ENCODE peak calls at places on chromosomes 3 and 15, in six cellular contexts. One of them, this sample, is unnamed. For H3K4me1, the result is how much of the 10 kb centered on the place peaks cover.

GRCh38 chr3:172716476-172716875 is 5.6 kb upstream of the NCEH1 start:
- DNase-seq in H1: no peak
- DNase-seq in OCI-LY7: no peak
- DNase-seq in upper lobe of right lung: peak
- DNase-seq in pancreas: no peak
- DNase-seq in psoas muscle: no peak
- DNase-seq in this sample: peak

GRCh38 chr3:70090322-70090913 is 90.9 kb downstream of the SAMMSON start:
- DNase-seq in OCI-LY7: peak
- DNase-seq in upper lobe of right lung: no peak
- DNase-seq in H1: no peak
- DNase-seq in psoas muscle: no peak
- DNase-seq in pancreas: no peak
- DNase-seq in this sample: no peak

GRCh38 chr3:124063168-124063909 is 71.4 kb upstream of the ROPN1 start:
- DNase-seq in pancreas: no peak
- DNase-seq in upper lobe of right lung: no peak
- DNase-seq in H1: no peak
- DNase-seq in psoas muscle: no peak
- DNase-seq in OCI-LY7: no peak
- DNase-seq in this sample: no peak

GRCh38 chr3:159667261-159667660 is 321.4 kb upstream of the IL12A start:
- DNase-seq in psoas muscle: no peak
- DNase-seq in pancreas: no peak
- DNase-seq in H1: no peak
- DNase-seq in upper lobe of right lung: no peak
- DNase-seq in OCI-LY7: no peak
- DNase-seq in this sample: no peak

GRCh38 chr15:84981711-84982300 is at the start of gene PDE8A:
- DNase-seq in H1: no peak
- DNase-seq in upper lobe of right lung: no peak
- DNase-seq in psoas muscle: peak
- DNase-seq in pancreas: peak
- DNase-seq in OCI-LY7: peak
- DNase-seq in this sample: peak

GRCh38 chr3:127349501-127350171 is 61.8 kb upstream of the PRR20G start:
- DNase-seq in H1: no peak
- DNase-seq in OCI-LY7: no peak
- DNase-seq in upper lobe of right lung: no peak
- DNase-seq in psoas muscle: no peak
- DNase-seq in pancreas: no peak
- DNase-seq in this sample: no peak

GRCh38 chr15:58469432-58470353 is 37.9 kb downstream of the LIPC start:
- DNase-seq in OCI-LY7: no peak
- DNase-seq in H1: no peak
- DNase-seq in upper lobe of right lung: no peak
- DNase-seq in psoas muscle: no peak
- DNase-seq in pancreas: no peak
- DNase-seq in this sample: peak

GRCh38 chr3:67083277-67083676 is 85.2 kb downstream of the KBTBD8 start:
- DNase-seq in psoas muscle: no peak
- DNase-seq in OCI-LY7: peak
- DNase-seq in pancreas: no peak
- DNase-seq in H1: no peak
- DNase-seq in upper lobe of right lung: no peak
- DNase-seq in this sample: no peak

GRCh38 chr15:80174017-80174746 is 21.4 kb downstream of the FAH start:
- DNase-seq in upper lobe of right lung: no peak
- DNase-seq in H1: no peak
- DNase-seq in OCI-LY7: no peak
- DNase-seq in psoas muscle: peak
- DNase-seq in pancreas: no peak
- DNase-seq in this sample: no peak

GRCh38 chr3:52122491-52122890 is 31.7 kb downstream of the POC1A start:
- DNase-seq in psoas muscle: peak
- DNase-seq in H1: no peak
- DNase-seq in upper lobe of right lung: no peak
- DNase-seq in pancreas: no peak
- DNase-seq in OCI-LY7: no peak
- DNase-seq in this sample: no peak

GRCh38 chr3:13197281-13197680 is 124.1 kb upstream of the IQSEC1 start:
- DNase-seq in H1: no peak
- DNase-seq in psoas muscle: no peak
- DNase-seq in pancreas: no peak
- DNase-seq in upper lobe of right lung: peak
- DNase-seq in OCI-LY7: no peak
- DNase-seq in this sample: no peak

GRCh38 chr15:47374222-47374621 is 343.1 kb upstream of the SEMA6D start:
- DNase-seq in H1: peak
- DNase-seq in pancreas: no peak
- DNase-seq in psoas muscle: no peak
- DNase-seq in OCI-LY7: no peak
- DNase-seq in upper lobe of right lung: no peak
- DNase-seq in this sample: no peak

GRCh38 chr3:22040150-22040549 is 289.1 kb upstream of the ZNF385D start:
- DNase-seq in psoas muscle: no peak
- DNase-seq in upper lobe of right lung: no peak
- DNase-seq in H1: no peak
- DNase-seq in pancreas: no peak
- DNase-seq in OCI-LY7: no peak
- DNase-seq in this sample: no peak

GRCh38 chr15:31248951-31249350 is 77.7 kb upstream of the KLF13 start:
- DNase-seq in pancreas: no peak
- DNase-seq in OCI-LY7: no peak
- DNase-seq in H1: no peak
- DNase-seq in upper lobe of right lung: peak
- DNase-seq in psoas muscle: no peak
- DNase-seq in this sample: peak

GRCh38 chr15:84840741-84841429 is 23.7 kb downstream of the ALPK3 start:
- DNase-seq in upper lobe of right lung: peak
- DNase-seq in OCI-LY7: no peak
- DNase-seq in psoas muscle: peak
- DNase-seq in pancreas: peak
- DNase-seq in H1: no peak
- DNase-seq in this sample: peak

GRCh38 chr15:56811586-56811985 is 78.3 kb upstream of the ZNF280D start:
- DNase-seq in psoas muscle: no peak
- DNase-seq in upper lobe of right lung: no peak
- DNase-seq in OCI-LY7: no peak
- DNase-seq in pancreas: no peak
- DNase-seq in H1: no peak
- DNase-seq in this sample: no peak

GRCh38 chr3:45261333-45262110 is 35.4 kb upstream of the TMEM158 start:
- DNase-seq in pancreas: no peak
- DNase-seq in OCI-LY7: no peak
- DNase-seq in H1: no peak
- DNase-seq in upper lobe of right lung: no peak
- DNase-seq in psoas muscle: no peak
- DNase-seq in this sample: no peak

GRCh38 chr3:105746226-105746996 is 122.4 kb downstream of the CBLB start:
- DNase-seq in upper lobe of right lung: no peak
- DNase-seq in pancreas: no peak
- DNase-seq in OCI-LY7: no peak
- DNase-seq in H1: no peak
- DNase-seq in psoas muscle: no peak
- DNase-seq in this sample: no peak

GRCh38 chr15:88450125-88450798 is 16.9 kb downstream of the MRPL46 start:
- DNase-seq in pancreas: no peak
- DNase-seq in H1: peak
- DNase-seq in OCI-LY7: peak
- DNase-seq in upper lobe of right lung: no peak
- DNase-seq in psoas muscle: peak
- DNase-seq in this sample: no peak

GRCh38 chr15:59315914-59316428 is 56.7 kb downstream of the MYO1E start:
- DNase-seq in psoas muscle: no peak
- DNase-seq in pancreas: peak
- DNase-seq in upper lobe of right lung: no peak
- DNase-seq in H1: no peak
- DNase-seq in OCI-LY7: no peak
- DNase-seq in this sample: no peak

GRCh38 chr15:78241017-78241416 is 6.7 kb upstream of the ACSBG1 start:
- DNase-seq in OCI-LY7: peak
- DNase-seq in H1: peak
- DNase-seq in psoas muscle: peak
- DNase-seq in pancreas: peak
- DNase-seq in upper lobe of right lung: peak
- DNase-seq in this sample: peak

GRCh38 chr3:109155828-109156227 is 19.3 kb downstream of the C3orf85 start:
- DNase-seq in pancreas: no peak
- DNase-seq in psoas muscle: no peak
- DNase-seq in upper lobe of right lung: no peak
- DNase-seq in H1: no peak
- DNase-seq in OCI-LY7: no peak
- DNase-seq in this sample: no peak

GRCh38 chr3:9422712-9423424 is 25.5 kb downstream of the SETD5 start:
- DNase-seq in H1: no peak
- DNase-seq in upper lobe of right lung: no peak
- DNase-seq in psoas muscle: peak
- DNase-seq in pancreas: peak
- DNase-seq in OCI-LY7: no peak
- DNase-seq in this sample: no peak
- H3K4me1 ChIP-seq in H1: under half
- H3K4me1 ChIP-seq in upper lobe of right lung: under half
- H3K4me1 ChIP-seq in psoas muscle: half or more
- H3K4me1 ChIP-seq in pancreas: under half
- H3K4me1 ChIP-seq in OCI-LY7: under half
- H3K4me1 ChIP-seq in this sample: half or more

GRCh38 chr15:41013698-41014414 is 60.6 kb downstream of the CHAC1 start:
- DNase-seq in upper lobe of right lung: no peak
- DNase-seq in pancreas: no peak
- DNase-seq in H1: no peak
- DNase-seq in psoas muscle: no peak
- DNase-seq in OCI-LY7: no peak
- DNase-seq in this sample: no peak
- H3K4me1 ChIP-seq in upper lobe of right lung: half or more
- H3K4me1 ChIP-seq in pancreas: under half
- H3K4me1 ChIP-seq in H1: under half
- H3K4me1 ChIP-seq in psoas muscle: under half
- H3K4me1 ChIP-seq in OCI-LY7: under half
- H3K4me1 ChIP-seq in this sample: under half

GRCh38 chr15:70698991-70699390 is 64.4 kb downstream of the UACA start:
- DNase-seq in psoas muscle: no peak
- DNase-seq in OCI-LY7: no peak
- DNase-seq in pancreas: no peak
- DNase-seq in upper lobe of right lung: no peak
- DNase-seq in H1: no peak
- DNase-seq in this sample: no peak
- H3K4me1 ChIP-seq in psoas muscle: half or more
- H3K4me1 ChIP-seq in OCI-LY7: under half
- H3K4me1 ChIP-seq in pancreas: under half
- H3K4me1 ChIP-seq in upper lobe of right lung: under half
- H3K4me1 ChIP-seq in H1: under half
- H3K4me1 ChIP-seq in this sample: under half

GRCh38 chr3:50213383-50213782 is 8.3 kb downstream of the SLC38A3 start:
- DNase-seq in pancreas: peak
- DNase-seq in H1: no peak
- DNase-seq in psoas muscle: no peak
- DNase-seq in upper lobe of right lung: no peak
- DNase-seq in OCI-LY7: no peak
- DNase-seq in this sample: no peak

GRCh38 chr3:50212502-50212901 is 7.4 kb downstream of the SLC38A3 start:
- DNase-seq in H1: no peak
- DNase-seq in pancreas: no peak
- DNase-seq in upper lobe of right lung: no peak
- DNase-seq in psoas muscle: no peak
- DNase-seq in OCI-LY7: no peak
- DNase-seq in this sample: no peak

GRCh38 chr3:50214824-50215223 is 9.8 kb downstream of the SLC38A3 start:
- DNase-seq in pancreas: no peak
- DNase-seq in upper lobe of right lung: no peak
- DNase-seq in psoas muscle: no peak
- DNase-seq in H1: no peak
- DNase-seq in OCI-LY7: no peak
- DNase-seq in this sample: no peak

GRCh38 chr3:50211930-50212329 is 6.9 kb downstream of the SLC38A3 start:
- DNase-seq in H1: no peak
- DNase-seq in psoas muscle: no peak
- DNase-seq in pancreas: no peak
- DNase-seq in OCI-LY7: no peak
- DNase-seq in upper lobe of right lung: no peak
- DNase-seq in this sample: no peak

GRCh38 chr3:50212971-50213370 is 7.9 kb downstream of the SLC38A3 start:
- DNase-seq in pancreas: no peak
- DNase-seq in H1: no peak
- DNase-seq in upper lobe of right lung: no peak
- DNase-seq in OCI-LY7: no peak
- DNase-seq in psoas muscle: no peak
- DNase-seq in this sample: no peak
- H3K4me1 ChIP-seq in pancreas: under half
- H3K4me1 ChIP-seq in H1: under half
- H3K4me1 ChIP-seq in upper lobe of right lung: under half
- H3K4me1 ChIP-seq in OCI-LY7: under half
- H3K4me1 ChIP-seq in psoas muscle: under half
- H3K4me1 ChIP-seq in this sample: under half

DNA sequence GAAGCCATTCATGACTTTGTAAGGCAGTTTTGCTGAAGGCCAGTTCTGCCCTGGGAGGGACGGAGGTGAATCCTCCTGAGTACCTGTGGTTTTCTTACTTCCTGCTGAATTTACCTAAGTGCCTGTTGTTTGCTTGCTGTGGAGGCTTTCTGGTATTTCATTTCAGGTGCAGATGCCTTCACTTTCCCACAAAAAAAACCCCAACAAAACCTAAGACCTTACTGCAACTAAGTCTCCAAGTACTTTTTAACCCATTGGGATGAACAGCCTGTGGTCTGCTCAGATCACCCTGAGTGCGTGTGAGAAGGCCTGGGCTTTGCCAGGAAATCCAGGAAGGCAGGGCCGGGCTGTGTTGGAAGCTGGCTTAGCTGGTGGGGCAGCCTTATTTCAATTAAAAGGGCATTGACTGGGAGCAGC is 65.3 kb downstream of the IGF1R start:
- DNase-seq in pancreas: no peak
- DNase-seq in psoas muscle: no peak
- DNase-seq in H1: no peak
- DNase-seq in upper lobe of right lung: no peak
- DNase-seq in OCI-LY7: peak
- DNase-seq in this sample: no peak
- H3K4me1 ChIP-seq in pancreas: under half
- H3K4me1 ChIP-seq in psoas muscle: half or more
- H3K4me1 ChIP-seq in H1: under half
- H3K4me1 ChIP-seq in upper lobe of right lung: under half
- H3K4me1 ChIP-seq in OCI-LY7: under half
- H3K4me1 ChIP-seq in this sample: half or more

GRCh38 chr3:30628931-30629590 is 22.7 kb downstream of the TGFBR2 start:
- DNase-seq in H1: no peak
- DNase-seq in OCI-LY7: peak
- DNase-seq in pancreas: no peak
- DNase-seq in psoas muscle: no peak
- DNase-seq in upper lobe of right lung: no peak
- DNase-seq in this sample: no peak
- H3K4me1 ChIP-seq in H1: under half
- H3K4me1 ChIP-seq in OCI-LY7: half or more
- H3K4me1 ChIP-seq in pancreas: under half
- H3K4me1 ChIP-seq in psoas muscle: half or more
- H3K4me1 ChIP-seq in upper lobe of right lung: half or more
- H3K4me1 ChIP-seq in this sample: under half

This sample was measured in left lung.